ENCODE peak calls at places on chromosomes 4 and X, in nine cellular contexts. H is NCI-H748 treated with DMSO at 0.1 percent for 48 hours; V is left ventricle myocardium inferior; D is SK-MEL-5; F is nucleus accumbens; C is effector memory CD8-positive, alpha-beta T cell; P is smooth muscle cell of the brain vasculature; T is stimulated activated CD4-positive, alpha-beta T cell treated with anti-CD3 and anti-CD28 coated beads, Interleukin-4, amount 100 ng/mL, for 48 hours; J is astrocyte of the hippocampus. L is an unnamed sample.

GRCh38 chrX:104130808-104131207 is 18.5 kb downstream of the ZCCHC18 start:
- DNase-seq in P (no peak), V (no peak), J (no peak), T (no peak), F (no peak), C (no peak), D (no peak), H (no peak), L (no peak)

GRCh38 chr4:99506781-99507180 is 4.0 kb upstream of the C4orf17 start:
- DNase-seq in H (no peak), V (no peak), J (no peak), P (no peak), C (no peak), F (no peak), D (no peak), T (no peak), L (no peak)

GRCh38 chr4:7503597-7503996 is 68.9 kb upstream of the PSAPL1 start:
- DNase-seq in J (peak), D (no peak), V (no peak), C (no peak), P (no peak), T (no peak), H (no peak), F (no peak), L (no peak)

GRCh38 chr4:6771229-6771671 is 11.3 kb upstream of the KIAA0232 start:
- DNase-seq in J (no peak), F (no peak), T (no peak), P (no peak), C (no peak), H (no peak), V (peak), D (no peak), L (no peak)

GRCh38 chr4:113445286-113445685 is 316.3 kb downstream of the CAMK2D start:
- DNase-seq in T (no peak), C (no peak), V (peak), H (no peak), D (peak), P (no peak), J (peak), F (no peak), L (no peak)

GRCh38 chr4:98739718-98740117 is 81.3 kb upstream of the TSPAN5 start:
- DNase-seq in F (no peak), P (no peak), C (no peak), H (no peak), D (no peak), T (no peak), J (no peak), V (no peak), L (no peak)

GRCh38 chr4:48445704-48446103 is 37.4 kb upstream of the SLC10A4 start:
- DNase-seq in J (peak), C (no peak), V (no peak), H (no peak), T (no peak), P (no peak), F (no peak), D (peak), L (no peak)

GRCh38 chr4:147325566-147325965 is 155.3 kb upstream of the EDNRA start:
- DNase-seq in D (no peak), V (no peak), J (no peak), T (no peak), P (no peak), H (no peak), C (no peak), F (no peak), L (no peak)

GRCh38 chr4:67087897-67088296 is 457.4 kb downstream of the CENPC start:
- DNase-seq in P (no peak), H (peak), F (no peak), T (peak), D (peak), C (no peak), V (no peak), J (peak), L (peak)

GRCh38 chrX:11458175-11458574 is 165.0 kb downstream of the AMELX start:
- DNase-seq in D (no peak), F (no peak), P (no peak), T (no peak), H (no peak), J (peak), V (no peak), C (no peak), L (no peak)

GRCh38 chr4:61445374-61446063 is 245.4 kb downstream of the ADGRL3 start:
- DNase-seq in H (peak), F (no peak), V (no peak), T (no peak), P (no peak), D (no peak), C (no peak), J (no peak), L (no peak)

GRCh38 chr4:89283226-89283974 is 24.2 kb downstream of the GPRIN3 start:
- DNase-seq in P (no peak), V (no peak), J (peak), C (peak), H (no peak), D (no peak), T (no peak), F (no peak), L (no peak)

GRCh38 chr4:137467537-137467936 is 64.8 kb downstream of the PCDH18 start:
- DNase-seq in F (no peak), H (no peak), V (no peak), T (no peak), C (no peak), J (no peak), P (no peak), D (no peak), L (no peak)

GRCh38 chr4:188412499-188412898 is 273.3 kb downstream of the TRIML1 start:
- DNase-seq in H (no peak), C (no peak), P (no peak), J (no peak), T (no peak), V (no peak), F (no peak), D (no peak), L (no peak)

L was measured in H1.